ENCODE peak calls at places on chromosomes 4 and X, in six cellular contexts. V, L, U, B, S and C are unnamed samples. For H3K4me1, the result is how much of the 10 kb centered on the place peaks cover.

GRCh38 chrX:68440940-68441339 is 7.6 kb upstream of the OPHN1 start:
- DNase-seq in V (no peak), L (no peak), U (peak), B (peak), S (no peak), C (peak)

GRCh38 chrX:71622347-71623104 is 4.2 kb upstream of the CXCR3 start:
- DNase-seq in V (peak), L (peak), U (peak), B (peak), S (peak), C (peak)

GRCh38 chr4:8210631-8211030 is 11.5 kb downstream of the SH3TC1 start:
- DNase-seq in V (no peak), L (no peak), U (no peak), B (no peak), S (no peak), C (no peak)

GRCh38 chr4:143019351-143019750 is 165.4 kb upstream of the USP38 start:
- DNase-seq in V (no peak), L (no peak), U (no peak), B (no peak), S (no peak), C (no peak)

GRCh38 chrX:23554304-23554703 is 113.0 kb upstream of the PRDX4 start:
- DNase-seq in V (no peak), L (peak), U (no peak), B (peak), S (no peak), C (peak)

GRCh38 chr4:16830081-16830480 is 68.4 kb downstream of the LDB2 start:
- DNase-seq in V (no peak), L (no peak), U (no peak), B (no peak), S (no peak), C (no peak)

GRCh38 chrX:22534643-22535042 is 261.9 kb downstream of the CBLL2 start:
- DNase-seq in V (no peak), L (no peak), U (peak), B (no peak), S (no peak), C (no peak)

GRCh38 chr4:128315756-128316520 is 28.3 kb upstream of the PGRMC2 start:
- DNase-seq in V (no peak), L (no peak), U (no peak), B (no peak), S (no peak), C (no peak)

GRCh38 chr4:156974264-156974663 is 2.7 kb upstream of the PDGFC start:
- DNase-seq in V (no peak), L (no peak), U (no peak), B (no peak), S (no peak), C (no peak)

GRCh38 chrX:152632445-152633097 is 5.1 kb upstream of the GABRQ start:
- DNase-seq in V (peak), L (peak), U (peak), B (peak), S (peak), C (peak)

GRCh38 chr4:8675383-8675782 is 82.8 kb downstream of the CPZ start:
- DNase-seq in V (no peak), L (no peak), U (no peak), B (peak), S (peak), C (no peak)

GRCh38 chr4:89254847-89255246 is 52.8 kb downstream of the GPRIN3 start:
- DNase-seq in V (no peak), L (peak), U (peak), B (peak), S (peak), C (no peak)

GRCh38 chr4:40475609-40476008 is 140.5 kb downstream of the CHRNA9 start:
- DNase-seq in V (no peak), L (no peak), U (peak), B (peak), S (no peak), C (no peak)

GRCh38 chr4:6324999-6325790 is 55.5 kb downstream of the WFS1 start:
- DNase-seq in V (peak), L (no peak), U (peak), B (no peak), S (no peak), C (peak)
- TF ChIP-seq POLR2AphosphoS5 in V (no peak), L (no peak), U (no peak), B (no peak), S (no peak), C (peak)

DNA sequence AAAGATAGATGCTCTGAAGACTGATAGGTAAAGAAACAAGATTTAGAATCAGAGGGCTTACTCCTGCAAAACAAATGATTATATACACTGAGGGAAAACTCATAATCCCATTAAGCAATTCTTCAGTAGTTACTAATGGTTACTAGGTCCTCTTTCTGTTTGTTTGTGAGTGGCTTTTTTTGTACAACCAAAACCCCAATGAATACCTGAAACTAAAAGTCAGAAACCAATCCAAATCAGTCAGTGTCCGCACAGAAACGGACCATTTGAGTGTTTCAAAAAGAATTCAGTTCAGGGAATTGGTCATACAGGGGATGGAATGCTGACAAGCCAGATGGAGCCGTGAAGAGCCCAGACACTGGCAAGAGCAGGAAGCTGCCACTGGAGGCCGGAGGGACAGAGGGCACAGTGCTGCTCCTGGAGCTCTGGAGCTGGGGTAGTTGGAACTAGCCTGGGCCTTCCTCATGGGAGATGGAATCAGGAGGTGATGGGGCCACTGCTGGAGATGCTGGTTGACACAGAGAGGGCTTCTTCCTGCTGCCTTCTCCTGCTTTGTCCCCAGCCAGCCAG is 31.9 kb downstream of the SETD7 start:
- DNase-seq in V (no peak), L (no peak), U (no peak), B (no peak), S (no peak), C (no peak)
- H3K4me1 ChIP-seq in V (under half), L (under half), U (under half), B (under half), S (under half), C (under half)

DNA sequence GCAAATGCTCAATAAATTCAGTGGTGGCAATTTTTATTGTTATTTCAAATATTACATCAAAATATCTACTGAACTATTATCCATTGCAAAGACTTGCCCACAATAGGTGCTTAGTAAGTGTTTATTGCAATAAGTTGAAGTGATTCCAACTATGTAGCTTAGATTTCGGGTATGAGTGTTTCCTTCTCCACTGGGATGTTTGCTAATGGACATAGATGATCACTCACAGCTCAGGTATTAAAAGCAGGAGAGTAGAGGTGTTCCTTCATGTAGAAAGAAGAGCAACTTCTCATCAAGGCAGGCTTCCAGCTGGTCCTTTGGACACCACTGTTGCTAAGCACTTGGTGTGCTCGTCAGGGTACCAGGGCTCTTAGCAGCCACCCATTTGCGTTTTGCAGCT is 66.3 kb upstream of the MTM1 start:
- DNase-seq in V (no peak), L (no peak), U (no peak), B (no peak), S (no peak), C (no peak)
- TF ChIP-seq POLR2A in V (no peak), L (no peak), U (no peak), B (no peak), S (no peak), C (no peak)

DNA sequence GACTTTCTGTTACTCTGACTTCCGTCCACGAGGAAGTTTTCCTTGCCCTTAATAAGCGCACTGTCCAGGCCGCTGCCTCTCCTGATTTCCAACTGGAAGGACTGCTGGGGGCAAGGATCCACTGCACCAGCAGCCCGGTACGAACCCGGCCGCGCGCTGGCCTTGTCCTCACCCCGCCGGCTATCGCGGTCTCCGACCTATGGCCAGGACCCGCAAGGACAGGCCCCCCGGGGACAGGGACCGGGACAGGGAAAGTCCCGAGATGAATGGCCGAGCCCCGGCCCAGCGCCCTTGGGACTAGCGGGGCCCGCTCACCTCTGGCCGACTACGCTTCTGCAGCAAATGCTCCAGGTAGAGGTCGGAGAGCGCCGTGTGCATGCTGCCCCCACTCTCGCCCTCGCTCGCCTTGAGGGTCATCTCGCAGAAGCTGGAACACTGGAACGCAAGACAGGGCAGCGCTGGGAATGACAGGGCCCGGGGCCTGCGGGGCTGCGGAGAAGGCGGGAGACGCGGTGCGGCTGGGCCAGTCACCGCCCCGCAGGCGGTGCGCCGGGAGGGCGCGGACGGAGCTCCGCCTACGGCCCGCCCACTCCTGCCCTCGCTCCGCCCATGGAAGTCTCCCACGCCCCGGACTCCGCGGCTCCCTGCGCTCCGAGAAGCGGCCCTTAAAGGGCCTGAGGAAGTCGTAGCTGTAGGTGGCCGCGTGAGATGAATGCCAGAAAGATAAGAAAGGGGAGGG is at the start of gene MPP1:
- DNase-seq in V (peak), L (peak), U (peak), B (peak), S (peak), C (peak)
- TF ChIP-seq POLR2AphosphoS5 in V (no peak), L (peak), U (peak), B (peak), S (no peak), C (peak)